ENCODE peak calls at places on chromosomes 12 and 14, in four cellular contexts. E is AG04450, T is fibroblast of the aortic adventitia, R is PC-3. P is an unnamed sample.

GRCh38 chr14:92366237-92366636 is 43.3 kb downstream of the SLC24A4 start:
- DNase-seq in T (no peak), R (no peak), E (no peak), P (no peak)

GRCh38 chr12:120737557-120738251 is 12.1 kb downstream of the ACADS start:
- DNase-seq in E (no peak), R (no peak), T (no peak), P (no peak)

GRCh38 chr14:53458368-53458814 is 305.3 kb upstream of the DDHD1 start:
- DNase-seq in E (peak), R (peak), T (peak), P (peak)

GRCh38 chr12:11840350-11840749 is 190.9 kb downstream of the ETV6 start:
- DNase-seq in T (no peak), E (no peak), R (no peak), P (no peak)

GRCh38 chr12:13661005-13661887 is 320.2 kb downstream of the GRIN2B start:
- DNase-seq in E (peak), R (peak), T (peak), P (peak)

GRCh38 chr14:79177106-79177505 is 1006.9 kb downstream of the NRXN3 start:
- DNase-seq in E (no peak), R (no peak), T (no peak), P (no peak)

GRCh38 chr12:48965447-48965846 is 6.1 kb downstream of the WNT10B start:
- DNase-seq in E (no peak), R (no peak), T (peak), P (no peak)

GRCh38 chr12:29671742-29672141 is 112.0 kb downstream of the TMTC1 start:
- DNase-seq in T (no peak), R (no peak), E (no peak), P (no peak)

GRCh38 chr14:41393512-41393911 is 213.2 kb upstream of the LRFN5 start:
- DNase-seq in E (no peak), R (peak), T (no peak), P (no peak)

GRCh38 chr12:125191361-125192087 is 126.3 kb downstream of the AACS start:
- DNase-seq in T (no peak), R (no peak), E (no peak), P (no peak)

GRCh38 chr12:107783406-107784376 is 9.2 kb downstream of the ASCL4 start:
- DNase-seq in E (no peak), T (no peak), R (no peak), P (no peak)

GRCh38 chr12:50074936-50075807 is 10.0 kb upstream of the SMARCD1 start:
- DNase-seq in E (no peak), R (peak), T (peak), P (peak)

GRCh38 chr12:54356951-54357356 is 7.3 kb downstream of the GPR84 start:
- DNase-seq in T (no peak), E (no peak), R (no peak), P (no peak)

GRCh38 chr12:102883204-102883799 is 33.7 kb downstream of the PAH start:
- DNase-seq in T (peak), R (peak), E (no peak), P (no peak)

GRCh38 chr14:37253905-37254304 is 56.2 kb downstream of the MIPOL1 start:
- DNase-seq in R (peak), E (peak), T (peak), P (no peak)

GRCh38 chr12:116950628-116951325 is 40.0 kb downstream of the FBXW8 start:
- DNase-seq in R (no peak), T (no peak), E (no peak), P (no peak)

GRCh38 chr12:56840922-56841321 is 77.8 kb downstream of the HSD17B6 start:
- DNase-seq in T (no peak), E (no peak), R (peak), P (no peak)

GRCh38 chr12:56836317-56836716 is 73.2 kb downstream of the HSD17B6 start:
- DNase-seq in E (no peak), R (peak), T (peak), P (no peak)

GRCh38 chr12:56839489-56840442 is 76.6 kb downstream of the HSD17B6 start:
- DNase-seq in T (peak), E (no peak), R (peak), P (no peak)

GRCh38 chr12:56836800-56837663 is 73.9 kb downstream of the HSD17B6 start:
- DNase-seq in T (peak), E (peak), R (peak), P (no peak)

GRCh38 chr12:56838602-56839488 is 75.7 kb downstream of the HSD17B6 start:
- DNase-seq in R (peak), T (peak), E (no peak), P (peak)
- H3K4me3 ChIP-seq in R (no peak), T (no peak), E (no peak), P (no peak)

GRCh38 chr14:61713724-61714437 is 18.6 kb downstream of the HIF1A start:
- DNase-seq in T (no peak), E (no peak), R (no peak), P (no peak)
- H3K4me3 ChIP-seq in T (no peak), E (no peak), R (no peak), P (no peak)

GRCh38 chr12:78585132-78585531 is 279.4 kb upstream of the SYT1 start:
- DNase-seq in R (no peak), T (no peak), E (no peak), P (no peak)
- H3K4me3 ChIP-seq in R (no peak), T (no peak), E (no peak), P (no peak)

DNA sequence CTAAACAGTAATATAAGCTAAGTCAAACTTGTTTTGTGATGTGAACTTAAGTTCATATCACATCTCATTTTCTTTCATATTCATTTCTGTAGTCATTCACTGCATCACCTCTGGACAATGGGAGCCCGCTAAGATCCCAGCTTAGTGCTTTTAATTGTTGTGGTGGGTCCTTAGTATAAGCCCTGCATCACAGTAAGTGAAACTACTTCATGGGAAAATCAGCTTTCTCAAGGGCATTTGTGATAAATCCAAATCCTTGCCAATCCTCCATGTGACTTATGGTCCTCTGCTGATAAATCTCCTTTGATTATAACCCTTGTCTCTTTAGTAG is 98.3 kb downstream of the PLEKHA5 start:
- DNase-seq in E (no peak), R (no peak), T (no peak), P (peak)
- H3K4me3 ChIP-seq in E (no peak), R (no peak), T (no peak), P (no peak)

GRCh38 chr12:75600146-75600545 is 88.7 kb upstream of the KRR1 start:
- DNase-seq in R (no peak), E (no peak), T (no peak), P (no peak)
- H3K4me3 ChIP-seq in R (no peak), E (no peak), T (no peak), P (no peak)

GRCh38 chr14:89304972-89305703 is 111.9 kb downstream of the FOXN3 start:
- DNase-seq in R (peak), E (peak), T (peak), P (peak)
- H3K4me3 ChIP-seq in R (peak), E (peak), T (no peak), P (no peak)

DNA sequence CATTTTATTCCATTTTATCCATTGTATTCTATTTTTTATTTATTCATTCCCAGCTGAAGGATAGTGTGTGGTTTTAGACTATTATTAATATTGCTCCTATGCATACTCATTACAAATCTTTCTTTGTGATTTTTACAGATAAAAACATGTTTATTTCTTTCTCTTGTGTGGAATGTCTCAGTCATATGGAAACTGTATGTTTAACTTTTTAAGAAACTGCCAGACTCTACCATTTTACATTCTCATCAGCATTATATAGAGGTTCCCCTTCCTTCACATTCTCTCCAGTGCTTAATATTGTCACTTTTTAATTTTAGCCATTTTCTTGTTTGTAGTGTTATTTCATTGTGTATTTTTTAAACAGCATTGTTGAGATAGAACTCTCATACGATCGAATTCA is 26.7 kb downstream of the PALS1 start:
- DNase-seq in E (no peak), R (no peak), T (no peak), P (no peak)
- H3K4me3 ChIP-seq in E (peak), R (no peak), T (peak), P (no peak)

DNA sequence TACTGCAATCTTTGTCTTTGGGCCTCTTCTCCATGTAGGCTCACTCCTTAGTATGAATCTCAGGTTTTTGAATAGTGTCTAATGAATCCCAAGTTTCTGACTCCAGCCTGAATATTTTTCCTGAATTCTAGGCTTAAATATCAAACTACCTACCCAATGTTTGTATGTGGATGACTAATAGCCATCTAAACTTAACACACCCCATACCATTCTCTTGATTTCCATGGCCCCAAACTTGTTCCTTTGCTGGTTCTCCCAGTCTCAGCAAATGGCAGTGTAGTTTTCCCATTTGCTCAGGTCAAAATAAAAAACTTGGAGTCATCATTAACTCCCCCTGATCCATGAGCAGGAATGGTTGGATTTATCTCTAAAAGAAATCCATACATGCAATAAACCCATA is 18.8 kb upstream of the SDR39U1 start:
- DNase-seq in T (no peak), E (no peak), R (peak), P (no peak)
- H3K4me3 ChIP-seq in T (no peak), E (no peak), R (no peak), P (no peak)

DNA sequence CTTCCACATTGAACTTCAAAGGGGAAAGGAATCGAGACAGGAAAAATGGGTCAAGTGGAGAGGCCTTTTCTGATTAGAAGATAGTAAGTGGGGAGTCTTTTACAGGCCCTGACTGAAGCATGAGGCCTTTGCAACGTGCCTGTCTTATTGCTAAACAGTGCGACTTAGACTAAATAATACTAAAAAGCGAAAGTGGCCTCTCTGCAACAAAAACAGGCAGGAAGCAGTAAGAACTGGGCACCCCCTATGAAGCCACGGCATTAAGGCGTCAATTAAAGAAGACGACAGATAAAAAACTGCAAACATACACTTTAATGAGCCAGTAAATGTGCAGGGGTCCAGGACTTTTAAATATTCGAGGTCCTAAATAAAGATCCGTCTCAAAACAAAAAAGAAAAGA is 283.4 kb upstream of the GRIP1 start:
- DNase-seq in R (no peak), E (no peak), T (no peak), P (no peak)
- H3K4me3 ChIP-seq in R (no peak), E (no peak), T (no peak), P (no peak)

GRCh38 chr12:40634431-40635131 is 57.7 kb upstream of the CNTN1 start:
- DNase-seq in E (no peak), T (no peak), R (no peak), P (no peak)

GRCh38 chr12:40632171-40632570 is 60.1 kb upstream of the CNTN1 start:
- DNase-seq in E (no peak), R (no peak), T (no peak), P (no peak)

GRCh38 chr12:40632933-40633332 is 59.3 kb upstream of the CNTN1 start:
- DNase-seq in T (no peak), E (no peak), R (no peak), P (no peak)
- H3K4me3 ChIP-seq in T (no peak), E (no peak), R (no peak), P (no peak)

P was measured in retinal pigment epithelial cell.